ENCODE peak calls at places on chromosomes 13 and 19, in ten cellular contexts. B, I, E, M, U, O, D, L, J and G are unnamed samples.
A peak's percentile ranks its signal among the peaks of the same experiment; 100 is the strongest.

GRCh38 chr13:88411696-88412095 is 740.5 kb downstream of the SLITRK5 start:
- DNase-seq in B (no peak), I (no peak), E (no peak), M (no peak), U (no peak), O (no peak), D (no peak), L (no peak), J (no peak), G (no peak)

GRCh38 chr13:48184260-48184659 is 48.7 kb upstream of the ITM2B start:
- DNase-seq in B (no peak), I (no peak), E (no peak), M (no peak), U (no peak), O (no peak), D (no peak), L (no peak), J (no peak), G (no peak)

GRCh38 chr13:31105020-31105800 is 56.5 kb downstream of the HSPH1 start:
- DNase-seq in B (no peak), I (no peak), E (no peak), M (no peak), U (no peak), O (peak; percentile 16), D (no peak), L (no peak), J (no peak), G (no peak)

GRCh38 chr19:51799311-51799997 is 4.5 kb downstream of the FPR3 start:
- DNase-seq in B (no peak), I (peak; percentile 46), E (peak; percentile 90), M (no peak), U (peak; percentile 71), O (peak; percentile 57), D (peak; percentile 97), L (peak; percentile 80), J (peak; percentile 90), G (no peak)

GRCh38 chr19:50450369-50451222 is 17.9 kb downstream of the MYBPC2 start:
- DNase-seq in B (no peak), I (no peak), E (no peak), M (no peak), U (no peak), O (no peak), D (no peak), L (no peak), J (no peak), G (no peak)

GRCh38 chr19:8017808-8018207 is 12.4 kb upstream of the ELAVL1 start:
- DNase-seq in B (no peak), I (peak; percentile 41), E (no peak), M (no peak), U (no peak), O (no peak), D (no peak), L (no peak), J (no peak), G (peak; percentile 76)

GRCh38 chr13:45702869-45703391 is 810 bp downstream of the CBY2 start:
- DNase-seq in B (no peak), I (no peak), E (no peak), M (no peak), U (no peak), O (no peak), D (no peak), L (no peak), J (no peak), G (no peak)

GRCh38 chr13:100423375-100423774 is 165.2 kb downstream of the GGACT start:
- DNase-seq in B (no peak), I (no peak), E (no peak), M (no peak), U (no peak), O (no peak), D (no peak), L (no peak), J (no peak), G (no peak)

GRCh38 chr13:88461272-88462009 is 790.3 kb downstream of the SLITRK5 start:
- DNase-seq in B (no peak), I (no peak), E (no peak), M (no peak), U (no peak), O (no peak), D (no peak), L (no peak), J (no peak), G (no peak)

GRCh38 chr13:23622991-23623390 is 52.8 kb downstream of the TNFRSF19 start:
- DNase-seq in B (no peak), I (no peak), E (no peak), M (no peak), U (no peak), O (no peak), D (no peak), L (no peak), J (no peak), G (no peak)

GRCh38 chr13:103762523-103762922 is 696.3 kb upstream of the SLC10A2 start:
- DNase-seq in B (no peak), I (no peak), E (no peak), M (no peak), U (no peak), O (no peak), D (no peak), L (no peak), J (no peak), G (no peak)

GRCh38 chr13:50071399-50071798 is 56.2 kb downstream of the KCNRG start:
- DNase-seq in B (no peak), I (no peak), E (no peak), M (no peak), U (no peak), O (no peak), D (no peak), L (no peak), J (no peak), G (no peak)
- H3K4me3 ChIP-seq in B (no peak overlapping the region), I (no peak overlapping the region), E (peak overlapping the region; percentile 41), M (no peak overlapping the region), U (peak overlapping the region; percentile 57), O (no peak overlapping the region), D (no peak overlapping the region), L (no peak overlapping the region), J (no peak overlapping the region), G (no peak overlapping the region)

GRCh38 chr19:6832412-6832811 is 55.0 kb upstream of the ADGRE1 start:
- DNase-seq in B (no peak), I (no peak), E (no peak), M (no peak), U (no peak), O (no peak), D (no peak), L (no peak), J (no peak), G (no peak)

GRCh38 chr19:6828698-6829633 is 56.5 kb downstream of the VAV1 start:
- DNase-seq in B (no peak), I (no peak), E (peak; percentile 29), M (no peak), U (no peak), O (no peak), D (no peak), L (no peak), J (no peak), G (peak; percentile 85)

GRCh38 chr19:6826281-6826920 is 53.9 kb downstream of the VAV1 start:
- DNase-seq in B (no peak), I (no peak), E (peak; percentile 60), M (no peak), U (no peak), O (no peak), D (no peak), L (no peak), J (no peak), G (no peak)

GRCh38 chr19:6825076-6825774 is 52.7 kb downstream of the VAV1 start:
- DNase-seq in B (no peak), I (no peak), E (peak; percentile 33), M (no peak), U (no peak), O (no peak), D (no peak), L (no peak), J (no peak), G (no peak)

DNA sequence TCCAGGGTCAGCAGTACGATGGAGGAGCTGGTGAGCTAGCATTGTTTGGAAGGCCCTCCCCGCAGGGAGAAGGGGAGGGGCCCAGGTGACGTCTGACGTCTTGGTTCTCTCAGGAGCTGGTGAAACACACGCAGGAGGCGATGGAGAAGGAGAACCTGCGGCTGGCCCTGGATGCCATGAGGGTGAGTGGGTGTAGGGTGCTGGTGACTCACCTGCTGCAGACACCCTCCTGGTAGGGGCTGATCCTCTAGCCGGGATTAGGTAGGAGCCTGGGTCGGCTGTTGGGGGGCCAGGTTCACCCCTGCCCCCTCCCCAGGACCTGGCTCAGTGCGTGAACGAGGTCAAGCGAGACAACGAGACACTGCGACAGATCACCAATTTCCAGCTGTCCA is 55.8 kb downstream of the VAV1 start:
- DNase-seq in B (no peak), I (no peak), E (peak; percentile 45), M (peak; percentile 48), U (no peak), O (no peak), D (no peak), L (no peak), J (no peak), G (no peak)
- H3K4me3 ChIP-seq in B (no peak overlapping the region), I (no peak overlapping the region), E (no peak overlapping the region), M (no peak overlapping the region), U (no peak overlapping the region), O (no peak overlapping the region), D (no peak overlapping the region), L (no peak overlapping the region), J (no peak overlapping the region), G (no peak overlapping the region)

GRCh38 chr19:289651-290538 is 1.3 kb downstream of the PLPP2 start:
- DNase-seq in B (no peak), I (peak; percentile 74), E (no peak), M (peak; percentile 54), U (no peak), O (no peak), D (no peak), L (peak; percentile 86), J (peak; percentile 7), G (no peak)
- H3K4me3 ChIP-seq in B (no peak overlapping the region), I (peak overlapping the region; percentile 44), E (no peak overlapping the region), M (peak overlapping the region; percentile 60), U (no peak overlapping the region), O (no peak overlapping the region), D (no peak overlapping the region), L (peak overlapping the region; percentile 74), J (no peak overlapping the region), G (no peak overlapping the region)

GRCh38 chr13:99226493-99226892 is 25.8 kb downstream of the UBAC2 start:
- DNase-seq in B (no peak), I (no peak), E (no peak), M (no peak), U (no peak), O (no peak), D (no peak), L (no peak), J (no peak), G (no peak)

GRCh38 chr13:99230991-99231390 is 27.2 kb downstream of the GPR18 start:
- DNase-seq in B (no peak), I (no peak), E (no peak), M (no peak), U (no peak), O (no peak), D (no peak), L (no peak), J (no peak), G (no peak)

GRCh38 chr13:99228737-99229691 is 28.4 kb downstream of the UBAC2 start:
- DNase-seq in B (no peak), I (no peak), E (no peak), M (peak; percentile 66), U (no peak), O (no peak), D (no peak), L (no peak), J (no peak), G (peak; percentile 95)

GRCh38 chr13:99227331-99227900 is 26.8 kb downstream of the UBAC2 start:
- DNase-seq in B (no peak), I (no peak), E (no peak), M (no peak), U (no peak), O (no peak), D (no peak), L (no peak), J (no peak), G (no peak)

GRCh38 chr13:99227909-99228688 is 27.4 kb downstream of the UBAC2 start:
- DNase-seq in B (no peak), I (no peak), E (no peak), M (no peak), U (no peak), O (no peak), D (no peak), L (no peak), J (no peak), G (no peak)
- H3K4me3 ChIP-seq in B (no peak overlapping the region), I (no peak overlapping the region), E (no peak overlapping the region), M (no peak overlapping the region), U (peak overlapping the region; percentile 10), O (no peak overlapping the region), D (no peak overlapping the region), L (no peak overlapping the region), J (no peak overlapping the region), G (peak overlapping the region; percentile 58)